ENCODE peak calls at places on chromosome 12, in five cellular contexts. One of them, this sample, is unnamed.

GRCh38 chr12:29253916-29254625 is 105.0 kb downstream of the FAR2 start:
- DNase-seq in IMR-90: no peak
- DNase-seq in mesenchymal stem cell: no peak
- DNase-seq in trophoblast cell: no peak
- DNase-seq in mesendoderm: no peak
- DNase-seq in this sample: no peak

GRCh38 chr12:56645201-56645716 is 525 bp downstream of the ATP5F1B start:
- DNase-seq in IMR-90: no peak
- DNase-seq in mesenchymal stem cell: peak; percentile 22
- DNase-seq in trophoblast cell: no peak
- DNase-seq in mesendoderm: peak; percentile 34
- DNase-seq in this sample: no peak

GRCh38 chr12:29921307-29921706 is 137.6 kb upstream of the TMTC1 start:
- DNase-seq in IMR-90: peak; percentile 26
- DNase-seq in mesenchymal stem cell: peak; percentile 65
- DNase-seq in trophoblast cell: no peak
- DNase-seq in mesendoderm: peak; percentile 51
- DNase-seq in this sample: no peak

GRCh38 chr12:14769462-14769836 is 33.8 kb downstream of the WBP11 start:
- DNase-seq in IMR-90: peak; percentile 20
- DNase-seq in mesenchymal stem cell: peak; percentile 45
- DNase-seq in trophoblast cell: no peak
- DNase-seq in mesendoderm: peak; percentile 91
- DNase-seq in this sample: no peak

GRCh38 chr12:108772247-108772646 is 40.9 kb upstream of the CORO1C start:
- DNase-seq in IMR-90: no peak
- DNase-seq in mesenchymal stem cell: no peak
- DNase-seq in trophoblast cell: peak; percentile 64
- DNase-seq in mesendoderm: peak; percentile 55
- DNase-seq in this sample: no peak

GRCh38 chr12:117261267-117261666 is 71.0 kb upstream of the FBXO21 start:
- DNase-seq in IMR-90: no peak
- DNase-seq in mesenchymal stem cell: no peak
- DNase-seq in trophoblast cell: no peak
- DNase-seq in mesendoderm: no peak
- DNase-seq in this sample: no peak

GRCh38 chr12:113325938-113326337 is 9.0 kb downstream of the SLC8B1 start:
- DNase-seq in IMR-90: peak; percentile 75
- DNase-seq in mesenchymal stem cell: peak; percentile 24
- DNase-seq in trophoblast cell: no peak
- DNase-seq in mesendoderm: no peak
- DNase-seq in this sample: no peak

GRCh38 chr12:75437564-75437963 is 43.0 kb upstream of the GLIPR1 start:
- DNase-seq in IMR-90: peak; percentile 34
- DNase-seq in mesenchymal stem cell: peak; percentile 38
- DNase-seq in trophoblast cell: peak; percentile 36
- DNase-seq in mesendoderm: peak; percentile 68
- DNase-seq in this sample: no peak

GRCh38 chr12:71399197-71399596 is 40.4 kb upstream of the LGR5 start:
- DNase-seq in IMR-90: no peak
- DNase-seq in mesenchymal stem cell: no peak
- DNase-seq in trophoblast cell: no peak
- DNase-seq in mesendoderm: peak; percentile 13
- DNase-seq in this sample: no peak

GRCh38 chr12:59486827-59487226 is 109.0 kb upstream of the SLC16A7 start:
- DNase-seq in IMR-90: no peak
- DNase-seq in mesenchymal stem cell: no peak
- DNase-seq in trophoblast cell: no peak
- DNase-seq in mesendoderm: no peak
- DNase-seq in this sample: no peak

GRCh38 chr12:107317751-107318553 is 224.6 kb upstream of the CRY1 start:
- DNase-seq in IMR-90: peak; percentile 88
- DNase-seq in mesenchymal stem cell: peak; percentile 72
- DNase-seq in trophoblast cell: peak; percentile 55
- DNase-seq in mesendoderm: peak; percentile 96
- DNase-seq in this sample: peak; percentile 90

GRCh38 chr12:96988919-96989318 is 81.9 kb downstream of the NEDD1 start:
- DNase-seq in IMR-90: no peak
- DNase-seq in mesenchymal stem cell: no peak
- DNase-seq in trophoblast cell: no peak
- DNase-seq in mesendoderm: no peak
- DNase-seq in this sample: no peak

GRCh38 chr12:77488041-77488620 is 342.6 kb upstream of the NAV3 start:
- DNase-seq in IMR-90: peak; percentile 18
- DNase-seq in mesenchymal stem cell: no peak
- DNase-seq in trophoblast cell: no peak
- DNase-seq in mesendoderm: no peak
- DNase-seq in this sample: no peak

GRCh38 chr12:115660211-115660805 is 617.2 kb downstream of the MED13L start:
- DNase-seq in IMR-90: no peak
- DNase-seq in mesenchymal stem cell: no peak
- DNase-seq in trophoblast cell: no peak
- DNase-seq in mesendoderm: no peak
- DNase-seq in this sample: no peak

GRCh38 chr12:91984571-91984970 is 161.1 kb downstream of the BTG1 start:
- DNase-seq in IMR-90: peak; percentile 86
- DNase-seq in mesenchymal stem cell: no peak
- DNase-seq in trophoblast cell: no peak
- DNase-seq in mesendoderm: no peak
- DNase-seq in this sample: no peak

GRCh38 chr12:116481726-116482125 is 77.5 kb upstream of the MAP1LC3B2 start:
- DNase-seq in IMR-90: no peak
- DNase-seq in mesenchymal stem cell: no peak
- DNase-seq in trophoblast cell: no peak
- DNase-seq in mesendoderm: no peak
- DNase-seq in this sample: no peak

GRCh38 chr12:7933255-7933726 is 2.7 kb downstream of the SLC2A3 start:
- DNase-seq in IMR-90: peak; percentile 96
- DNase-seq in mesenchymal stem cell: peak; percentile 96
- DNase-seq in trophoblast cell: peak; percentile 75
- DNase-seq in mesendoderm: peak; percentile 96
- DNase-seq in this sample: peak; percentile 74

GRCh38 chr12:2163172-2163927 is 110.6 kb downstream of the CACNA1C start:
- DNase-seq in IMR-90: peak; percentile 98
- DNase-seq in mesenchymal stem cell: peak; percentile 69
- DNase-seq in trophoblast cell: no peak
- DNase-seq in mesendoderm: no peak
- DNase-seq in this sample: no peak

GRCh38 chr12:87467893-87468292 is 561.3 kb downstream of the C12orf50 start:
- DNase-seq in IMR-90: no peak
- DNase-seq in mesenchymal stem cell: no peak
- DNase-seq in trophoblast cell: no peak
- DNase-seq in mesendoderm: peak; percentile 71
- DNase-seq in this sample: no peak

GRCh38 chr12:97299867-97300266 is 162.7 kb upstream of the RMST start:
- DNase-seq in IMR-90: no peak
- DNase-seq in mesenchymal stem cell: no peak
- DNase-seq in trophoblast cell: no peak
- DNase-seq in mesendoderm: no peak
- DNase-seq in this sample: no peak

GRCh38 chr12:15629108-15629507 is 160.1 kb downstream of the EPS8 start:
- DNase-seq in IMR-90: peak; percentile 98
- DNase-seq in mesenchymal stem cell: peak; percentile 97
- DNase-seq in trophoblast cell: peak; percentile 46
- DNase-seq in mesendoderm: peak; percentile 86
- DNase-seq in this sample: peak; percentile 66

GRCh38 chr12:108309674-108310312 is 29.3 kb downstream of the CMKLR1 start:
- DNase-seq in IMR-90: no peak
- DNase-seq in mesenchymal stem cell: no peak
- DNase-seq in trophoblast cell: no peak
- DNase-seq in mesendoderm: no peak
- DNase-seq in this sample: no peak

GRCh38 chr12:42560977-42561376 is 28.6 kb downstream of the PRICKLE1 start:
- DNase-seq in IMR-90: no peak
- DNase-seq in mesenchymal stem cell: no peak
- DNase-seq in trophoblast cell: no peak
- DNase-seq in mesendoderm: no peak
- DNase-seq in this sample: no peak

DNA sequence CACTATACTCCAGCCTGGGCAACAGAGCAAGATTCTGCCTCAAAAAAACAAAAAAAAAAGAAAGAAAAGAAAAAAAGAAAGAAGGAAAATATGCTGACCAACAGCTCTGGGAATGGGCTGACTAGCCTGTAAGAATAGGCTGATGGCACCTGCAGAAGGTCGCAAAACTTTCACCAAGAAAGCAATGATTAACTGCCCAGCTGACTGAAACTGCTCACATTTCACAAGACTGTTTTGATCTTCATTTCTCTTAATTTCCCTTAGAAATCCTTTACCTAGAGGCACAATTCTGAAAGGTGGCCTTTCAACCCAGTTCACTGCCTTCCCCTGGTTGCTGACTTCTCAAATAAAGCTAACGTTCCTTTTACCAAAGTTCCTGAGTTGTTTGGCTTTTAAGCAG is 12.4 kb downstream of the BEST3 start:
- DNase-seq in IMR-90: no peak
- DNase-seq in mesenchymal stem cell: no peak
- DNase-seq in trophoblast cell: peak; percentile 43
- DNase-seq in mesendoderm: no peak
- DNase-seq in this sample: no peak
- H3K4me1 ChIP-seq in IMR-90: peaks cover 8% of the 10 kb centered on the region
- H3K4me1 ChIP-seq in mesenchymal stem cell: peaks cover 13% of the 10 kb centered on the region
- H3K4me1 ChIP-seq in trophoblast cell: peaks cover 8% of the 10 kb centered on the region
- H3K4me1 ChIP-seq in mesendoderm: no peaks in the 10 kb centered on the region
- H3K4me1 ChIP-seq in this sample: peaks cover 17% of the 10 kb centered on the region

GRCh38 chr12:53006810-53007742 is 820 bp downstream of the EIF4B start:
- DNase-seq in IMR-90: peak; percentile 55
- DNase-seq in mesenchymal stem cell: peak; percentile 79
- DNase-seq in trophoblast cell: peak; percentile 50
- DNase-seq in mesendoderm: peak; percentile 91
- DNase-seq in this sample: peak; percentile 66

GRCh38 chr12:53014709-53015108 is 8.5 kb downstream of the EIF4B start:
- DNase-seq in IMR-90: no peak
- DNase-seq in mesenchymal stem cell: no peak
- DNase-seq in trophoblast cell: no peak
- DNase-seq in mesendoderm: no peak
- DNase-seq in this sample: no peak

GRCh38 chr12:53010955-53011354 is 4.7 kb downstream of the EIF4B start:
- DNase-seq in IMR-90: no peak
- DNase-seq in mesenchymal stem cell: no peak
- DNase-seq in trophoblast cell: peak; percentile 65
- DNase-seq in mesendoderm: no peak
- DNase-seq in this sample: no peak

GRCh38 chr12:53011889-53012288 is 5.6 kb downstream of the EIF4B start:
- DNase-seq in IMR-90: no peak
- DNase-seq in mesenchymal stem cell: no peak
- DNase-seq in trophoblast cell: no peak
- DNase-seq in mesendoderm: no peak
- DNase-seq in this sample: no peak

GRCh38 chr12:53012928-53013327 is 6.7 kb downstream of the EIF4B start:
- DNase-seq in IMR-90: no peak
- DNase-seq in mesenchymal stem cell: no peak
- DNase-seq in trophoblast cell: no peak
- DNase-seq in mesendoderm: no peak
- DNase-seq in this sample: no peak
- H2BK120ac ChIP-seq in IMR-90: no peak overlapping the region
- H2BK120ac ChIP-seq in mesenchymal stem cell: no peak overlapping the region
- H2BK120ac ChIP-seq in trophoblast cell: no peak overlapping the region
- H2BK120ac ChIP-seq in mesendoderm: no peak overlapping the region
- H2BK120ac ChIP-seq in this sample: no peak overlapping the region

GRCh38 chr12:104686196-104686595 is 229.4 kb downstream of the CHST11 start:
- DNase-seq in IMR-90: peak; percentile 41
- DNase-seq in mesenchymal stem cell: peak; percentile 37
- DNase-seq in trophoblast cell: no peak
- DNase-seq in mesendoderm: no peak
- DNase-seq in this sample: no peak

GRCh38 chr12:104682790-104683279 is 226.1 kb downstream of the CHST11 start:
- DNase-seq in IMR-90: no peak
- DNase-seq in mesenchymal stem cell: no peak
- DNase-seq in trophoblast cell: no peak
- DNase-seq in mesendoderm: no peak
- DNase-seq in this sample: no peak

GRCh38 chr12:104684884-104685283 is 228.1 kb downstream of the CHST11 start:
- DNase-seq in IMR-90: peak; percentile 67
- DNase-seq in mesenchymal stem cell: no peak
- DNase-seq in trophoblast cell: no peak
- DNase-seq in mesendoderm: no peak
- DNase-seq in this sample: no peak

GRCh38 chr12:104681012-104681690 is 224.4 kb downstream of the CHST11 start:
- DNase-seq in IMR-90: no peak
- DNase-seq in mesenchymal stem cell: no peak
- DNase-seq in trophoblast cell: no peak
- DNase-seq in mesendoderm: no peak
- DNase-seq in this sample: no peak

DNA sequence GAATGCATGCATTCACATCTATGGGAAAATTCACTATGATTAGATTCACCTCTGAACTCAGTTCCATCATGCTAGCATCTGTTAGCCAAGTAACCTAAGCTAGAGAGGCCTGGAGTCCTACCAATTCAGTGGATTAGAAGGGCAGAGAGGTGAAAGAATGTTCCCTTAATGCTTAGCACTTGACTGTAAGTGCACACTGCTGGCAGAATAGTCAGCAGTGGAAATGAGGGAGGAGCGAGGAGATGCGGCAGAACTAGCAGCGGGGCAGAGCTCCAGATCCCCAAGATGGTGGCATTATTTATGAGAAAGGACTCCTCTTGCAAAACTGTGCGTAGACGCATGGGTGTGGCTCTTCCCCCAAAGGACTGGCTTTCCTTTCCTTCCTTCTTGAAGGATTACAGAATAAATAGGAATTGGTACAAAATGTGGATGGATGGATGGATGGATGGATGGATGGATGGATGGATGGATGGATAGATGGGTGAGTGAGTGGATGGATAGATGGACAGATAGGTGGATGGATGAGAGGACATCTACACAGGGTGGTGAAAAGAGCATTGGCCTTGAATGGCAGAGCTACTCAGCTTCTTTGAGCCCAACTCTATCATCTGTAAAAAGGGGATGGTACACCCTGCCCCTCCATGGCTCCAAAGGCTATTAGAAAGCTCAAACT is 227.2 kb downstream of the CHST11 start:
- DNase-seq in IMR-90: no peak
- DNase-seq in mesenchymal stem cell: no peak
- DNase-seq in trophoblast cell: no peak
- DNase-seq in mesendoderm: no peak
- DNase-seq in this sample: no peak
- H3K4me1 ChIP-seq in IMR-90: no peaks in the 10 kb centered on the region
- H3K4me1 ChIP-seq in mesenchymal stem cell: peaks cover 6% of the 10 kb centered on the region
- H3K4me1 ChIP-seq in trophoblast cell: no peaks in the 10 kb centered on the region
- H3K4me1 ChIP-seq in mesendoderm: no peaks in the 10 kb centered on the region
- H3K4me1 ChIP-seq in this sample: no peaks in the 10 kb centered on the region

GRCh38 chr12:121582583-121583333 is 1.9 kb upstream of the KDM2B start:
- DNase-seq in IMR-90: no peak
- DNase-seq in mesenchymal stem cell: no peak
- DNase-seq in trophoblast cell: no peak
- DNase-seq in mesendoderm: peak; percentile 99
- DNase-seq in this sample: peak; percentile 86

GRCh38 chr12:121579190-121579791 is 1.5 kb downstream of the KDM2B start:
- DNase-seq in IMR-90: no peak
- DNase-seq in mesenchymal stem cell: peak; percentile 50
- DNase-seq in trophoblast cell: no peak
- DNase-seq in mesendoderm: no peak
- DNase-seq in this sample: peak; percentile 26

GRCh38 chr12:121580959-121581680 is at the start of gene KDM2B:
- DNase-seq in IMR-90: peak; percentile 67
- DNase-seq in mesenchymal stem cell: peak; percentile 79
- DNase-seq in trophoblast cell: peak; percentile 27
- DNase-seq in mesendoderm: peak; percentile 90
- DNase-seq in this sample: peak; percentile 54

GRCh38 chr12:121579981-121580868 is 598 bp downstream of the KDM2B start:
- DNase-seq in IMR-90: peak; percentile 55
- DNase-seq in mesenchymal stem cell: peak; percentile 78
- DNase-seq in trophoblast cell: peak; percentile 41
- DNase-seq in mesendoderm: peak; percentile 87
- DNase-seq in this sample: peak; percentile 85

GRCh38 chr12:121581681-121582439 is 1.0 kb upstream of the KDM2B start:
- DNase-seq in IMR-90: peak; percentile 50
- DNase-seq in mesenchymal stem cell: peak; percentile 68
- DNase-seq in trophoblast cell: no peak
- DNase-seq in mesendoderm: peak; percentile 75
- DNase-seq in this sample: peak; percentile 8
- H2BK120ac ChIP-seq in IMR-90: peak overlapping the region; percentile 58
- H2BK120ac ChIP-seq in mesenchymal stem cell: peak overlapping the region; percentile 61
- H2BK120ac ChIP-seq in trophoblast cell: no peak overlapping the region
- H2BK120ac ChIP-seq in mesendoderm: peak overlapping the region; percentile 95
- H2BK120ac ChIP-seq in this sample: no peak overlapping the region